ENCODE peak calls at places on chromosome 14, in ten cellular contexts. One of them, this sample, is unnamed.

GRCh38 chr14:64682173-64682710 is 22.0 kb upstream of the PLEKHG3 start:
- DNase-seq in upper lobe of right lung: peak
- DNase-seq in foreskin fibroblast: peak
- DNase-seq in OCI-LY7: no peak
- DNase-seq in WTC11: peak
- DNase-seq in colonic mucosa: peak
- DNase-seq in HFFc6: peak
- DNase-seq in mesothelial cell of epicardium: no peak
- DNase-seq in heart left ventricle: peak
- DNase-seq in gastrocnemius medialis: peak
- DNase-seq in this sample: peak

GRCh38 chr14:21771671-21772070 is 98.1 kb upstream of the OR4E1 start:
- DNase-seq in colonic mucosa: no peak
- DNase-seq in heart left ventricle: no peak
- DNase-seq in HFFc6: no peak
- DNase-seq in OCI-LY7: no peak
- DNase-seq in gastrocnemius medialis: no peak
- DNase-seq in mesothelial cell of epicardium: no peak
- DNase-seq in upper lobe of right lung: no peak
- DNase-seq in foreskin fibroblast: no peak
- DNase-seq in WTC11: no peak
- DNase-seq in this sample: no peak

GRCh38 chr14:68795602-68796417 is 2.9 kb upstream of the ZFP36L1 start:
- DNase-seq in OCI-LY7: peak
- DNase-seq in mesothelial cell of epicardium: peak
- DNase-seq in foreskin fibroblast: no peak
- DNase-seq in upper lobe of right lung: peak
- DNase-seq in gastrocnemius medialis: peak
- DNase-seq in WTC11: peak
- DNase-seq in heart left ventricle: peak
- DNase-seq in colonic mucosa: peak
- DNase-seq in HFFc6: peak
- DNase-seq in this sample: peak

GRCh38 chr14:28243600-28243999 is 523.0 kb upstream of the FOXG1 start:
- DNase-seq in foreskin fibroblast: no peak
- DNase-seq in WTC11: no peak
- DNase-seq in heart left ventricle: no peak
- DNase-seq in colonic mucosa: no peak
- DNase-seq in gastrocnemius medialis: no peak
- DNase-seq in mesothelial cell of epicardium: no peak
- DNase-seq in upper lobe of right lung: no peak
- DNase-seq in HFFc6: no peak
- DNase-seq in OCI-LY7: no peak
- DNase-seq in this sample: no peak

GRCh38 chr14:68337279-68337678 is 455.6 kb downstream of the ZFP36L1 start:
- DNase-seq in heart left ventricle: no peak
- DNase-seq in colonic mucosa: no peak
- DNase-seq in WTC11: no peak
- DNase-seq in mesothelial cell of epicardium: no peak
- DNase-seq in foreskin fibroblast: no peak
- DNase-seq in gastrocnemius medialis: no peak
- DNase-seq in OCI-LY7: peak
- DNase-seq in HFFc6: no peak
- DNase-seq in upper lobe of right lung: no peak
- DNase-seq in this sample: no peak

GRCh38 chr14:20469890-20470858 is 968 bp downstream of the PNP start:
- DNase-seq in colonic mucosa: peak
- DNase-seq in heart left ventricle: no peak
- DNase-seq in gastrocnemius medialis: no peak
- DNase-seq in upper lobe of right lung: no peak
- DNase-seq in mesothelial cell of epicardium: no peak
- DNase-seq in foreskin fibroblast: peak
- DNase-seq in HFFc6: peak
- DNase-seq in OCI-LY7: peak
- DNase-seq in WTC11: no peak
- DNase-seq in this sample: peak

GRCh38 chr14:59116984-59117415 is 71.5 kb upstream of the DAAM1 start:
- DNase-seq in foreskin fibroblast: no peak
- DNase-seq in OCI-LY7: peak
- DNase-seq in HFFc6: peak
- DNase-seq in mesothelial cell of epicardium: no peak
- DNase-seq in upper lobe of right lung: no peak
- DNase-seq in colonic mucosa: peak
- DNase-seq in heart left ventricle: no peak
- DNase-seq in gastrocnemius medialis: no peak
- DNase-seq in WTC11: no peak
- DNase-seq in this sample: no peak

GRCh38 chr14:21428930-21429329 is 27.0 kb downstream of the CHD8 start:
- DNase-seq in gastrocnemius medialis: peak
- DNase-seq in upper lobe of right lung: no peak
- DNase-seq in mesothelial cell of epicardium: no peak
- DNase-seq in HFFc6: no peak
- DNase-seq in foreskin fibroblast: no peak
- DNase-seq in WTC11: no peak
- DNase-seq in heart left ventricle: peak
- DNase-seq in colonic mucosa: no peak
- DNase-seq in OCI-LY7: no peak
- DNase-seq in this sample: no peak

GRCh38 chr14:70698288-70698687 is 56.6 kb downstream of the TTC9 start:
- DNase-seq in WTC11: no peak
- DNase-seq in HFFc6: peak
- DNase-seq in OCI-LY7: no peak
- DNase-seq in colonic mucosa: peak
- DNase-seq in upper lobe of right lung: no peak
- DNase-seq in foreskin fibroblast: peak
- DNase-seq in heart left ventricle: no peak
- DNase-seq in gastrocnemius medialis: peak
- DNase-seq in mesothelial cell of epicardium: no peak
- DNase-seq in this sample: peak

GRCh38 chr14:35140718-35141581 is 18.6 kb downstream of the PRORP start:
- DNase-seq in upper lobe of right lung: no peak
- DNase-seq in HFFc6: peak
- DNase-seq in heart left ventricle: no peak
- DNase-seq in colonic mucosa: no peak
- DNase-seq in gastrocnemius medialis: no peak
- DNase-seq in mesothelial cell of epicardium: no peak
- DNase-seq in OCI-LY7: peak
- DNase-seq in WTC11: no peak
- DNase-seq in foreskin fibroblast: no peak
- DNase-seq in this sample: no peak
- TF ChIP-seq CTCF in upper lobe of right lung: peak
- TF ChIP-seq CTCF in HFFc6: peak
- TF ChIP-seq CTCF in heart left ventricle: peak
- TF ChIP-seq CTCF in colonic mucosa: peak
- TF ChIP-seq CTCF in gastrocnemius medialis: no peak
- TF ChIP-seq CTCF in mesothelial cell of epicardium: no peak
- TF ChIP-seq CTCF in OCI-LY7: peak
- TF ChIP-seq CTCF in WTC11: no peak
- TF ChIP-seq CTCF in foreskin fibroblast: no peak
- TF ChIP-seq CTCF in this sample: no peak

DNA sequence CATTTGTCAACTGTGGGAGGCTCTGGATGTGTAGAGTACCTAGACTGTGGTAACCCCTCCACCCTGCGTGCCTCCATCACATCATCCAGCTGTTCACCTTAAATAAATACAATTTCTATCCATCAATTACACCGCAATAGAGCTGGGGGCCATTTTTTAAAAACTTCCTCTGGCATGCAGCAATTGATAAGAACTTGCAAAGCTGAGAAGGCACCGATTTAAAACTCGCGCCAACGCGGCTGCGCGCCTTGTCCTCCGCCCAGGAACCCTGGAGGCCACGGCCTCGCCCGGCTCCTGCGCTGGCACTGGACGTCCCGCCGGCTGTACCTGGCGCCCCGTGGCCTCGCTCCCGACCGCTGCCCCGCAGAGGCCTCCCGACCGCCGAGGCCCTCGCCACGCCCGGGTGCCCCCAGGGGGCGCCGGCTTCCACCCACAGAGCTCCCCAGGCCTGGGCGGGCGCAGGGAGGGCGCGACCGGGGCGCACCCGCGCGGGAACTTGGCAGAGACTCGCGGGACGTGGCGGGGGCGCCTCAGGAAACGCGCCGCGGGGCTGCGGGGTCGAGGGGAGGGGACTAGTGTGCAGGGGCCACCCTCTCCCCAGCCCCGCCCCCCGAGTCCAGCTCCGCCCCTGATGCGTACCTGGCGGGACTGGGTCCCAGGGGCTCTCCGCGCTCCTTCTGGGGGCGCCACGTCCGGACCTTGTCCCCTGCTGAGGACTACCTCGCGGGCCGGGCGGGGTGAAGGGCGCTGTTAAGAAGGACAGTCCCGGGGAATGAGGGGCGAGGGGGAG is 65.6 kb downstream of the TNFAIP2 start:
- DNase-seq in upper lobe of right lung: peak
- DNase-seq in mesothelial cell of epicardium: peak
- DNase-seq in HFFc6: no peak
- DNase-seq in gastrocnemius medialis: no peak
- DNase-seq in OCI-LY7: no peak
- DNase-seq in heart left ventricle: peak
- DNase-seq in colonic mucosa: peak
- DNase-seq in WTC11: peak
- DNase-seq in foreskin fibroblast: no peak
- DNase-seq in this sample: peak
- TF ChIP-seq CTCF in upper lobe of right lung: peak
- TF ChIP-seq CTCF in mesothelial cell of epicardium: no peak
- TF ChIP-seq CTCF in HFFc6: peak
- TF ChIP-seq CTCF in gastrocnemius medialis: peak
- TF ChIP-seq CTCF in OCI-LY7: no peak
- TF ChIP-seq CTCF in heart left ventricle: peak
- TF ChIP-seq CTCF in colonic mucosa: no peak
- TF ChIP-seq CTCF in WTC11: no peak
- TF ChIP-seq CTCF in foreskin fibroblast: peak
- TF ChIP-seq CTCF in this sample: no peak

GRCh38 chr14:31270196-31270772 is 62.7 kb upstream of the HECTD1 start:
- DNase-seq in mesothelial cell of epicardium: no peak
- DNase-seq in heart left ventricle: no peak
- DNase-seq in OCI-LY7: peak
- DNase-seq in colonic mucosa: peak
- DNase-seq in upper lobe of right lung: peak
- DNase-seq in gastrocnemius medialis: no peak
- DNase-seq in WTC11: peak
- DNase-seq in foreskin fibroblast: no peak
- DNase-seq in HFFc6: no peak
- DNase-seq in this sample: peak
- TF ChIP-seq CTCF in mesothelial cell of epicardium: no peak
- TF ChIP-seq CTCF in heart left ventricle: peak
- TF ChIP-seq CTCF in OCI-LY7: peak
- TF ChIP-seq CTCF in colonic mucosa: peak
- TF ChIP-seq CTCF in upper lobe of right lung: peak
- TF ChIP-seq CTCF in gastrocnemius medialis: no peak
- TF ChIP-seq CTCF in WTC11: peak
- TF ChIP-seq CTCF in foreskin fibroblast: peak
- TF ChIP-seq CTCF in HFFc6: peak
- TF ChIP-seq CTCF in this sample: no peak

DNA sequence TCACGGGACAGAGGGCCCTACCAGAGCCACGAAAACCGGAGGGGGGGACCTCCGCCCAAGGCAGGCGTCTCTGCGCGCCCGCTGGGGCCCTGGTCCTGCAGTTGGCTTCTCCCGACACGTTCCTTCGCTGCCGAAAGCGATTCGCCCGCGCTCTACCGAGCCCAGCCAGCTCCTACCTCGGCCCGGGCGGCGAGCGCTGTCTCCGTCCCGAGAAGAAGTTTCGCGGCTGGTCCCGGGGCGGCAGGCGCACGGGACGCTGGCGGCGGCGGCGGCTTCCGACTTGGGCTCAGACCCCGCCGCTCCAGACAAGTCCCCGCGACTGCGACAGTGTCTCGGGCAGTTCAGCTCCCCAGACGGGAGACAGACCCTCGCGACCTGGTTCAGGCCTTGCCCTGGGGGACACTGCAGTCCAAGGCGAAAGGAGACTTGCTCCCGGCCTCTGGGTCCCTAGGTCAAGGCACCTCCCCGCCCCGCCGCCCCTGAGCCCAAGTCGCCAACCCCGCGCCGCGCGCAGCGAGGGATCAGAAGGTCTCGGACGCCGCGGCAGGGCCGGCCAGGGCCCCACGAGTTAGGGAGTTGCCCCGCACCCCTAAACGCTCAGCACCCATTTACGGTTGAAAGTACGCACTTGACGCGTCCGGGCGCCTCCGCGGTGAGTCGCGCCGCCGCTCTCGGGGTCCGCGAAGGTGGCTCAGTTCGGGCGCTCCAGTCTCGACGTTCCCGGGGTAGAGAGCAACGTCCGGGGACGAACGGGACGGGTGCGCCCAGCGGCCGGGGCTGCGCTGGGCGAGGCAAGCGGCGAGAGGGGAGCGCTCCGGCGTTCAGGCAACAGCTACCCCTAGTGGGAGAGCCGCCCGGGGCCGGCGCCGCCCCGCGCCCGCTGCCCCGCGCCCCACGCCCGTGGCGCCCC is 1.4 kb upstream of the DIO3 start:
- DNase-seq in foreskin fibroblast: no peak
- DNase-seq in gastrocnemius medialis: no peak
- DNase-seq in heart left ventricle: no peak
- DNase-seq in OCI-LY7: no peak
- DNase-seq in upper lobe of right lung: no peak
- DNase-seq in WTC11: peak
- DNase-seq in HFFc6: no peak
- DNase-seq in colonic mucosa: no peak
- DNase-seq in mesothelial cell of epicardium: no peak
- DNase-seq in this sample: peak
- TF ChIP-seq CTCF in foreskin fibroblast: no peak
- TF ChIP-seq CTCF in gastrocnemius medialis: no peak
- TF ChIP-seq CTCF in heart left ventricle: peak
- TF ChIP-seq CTCF in OCI-LY7: no peak
- TF ChIP-seq CTCF in upper lobe of right lung: peak
- TF ChIP-seq CTCF in WTC11: no peak
- TF ChIP-seq CTCF in HFFc6: no peak
- TF ChIP-seq CTCF in colonic mucosa: no peak
- TF ChIP-seq CTCF in mesothelial cell of epicardium: no peak
- TF ChIP-seq CTCF in this sample: no peak

DNA sequence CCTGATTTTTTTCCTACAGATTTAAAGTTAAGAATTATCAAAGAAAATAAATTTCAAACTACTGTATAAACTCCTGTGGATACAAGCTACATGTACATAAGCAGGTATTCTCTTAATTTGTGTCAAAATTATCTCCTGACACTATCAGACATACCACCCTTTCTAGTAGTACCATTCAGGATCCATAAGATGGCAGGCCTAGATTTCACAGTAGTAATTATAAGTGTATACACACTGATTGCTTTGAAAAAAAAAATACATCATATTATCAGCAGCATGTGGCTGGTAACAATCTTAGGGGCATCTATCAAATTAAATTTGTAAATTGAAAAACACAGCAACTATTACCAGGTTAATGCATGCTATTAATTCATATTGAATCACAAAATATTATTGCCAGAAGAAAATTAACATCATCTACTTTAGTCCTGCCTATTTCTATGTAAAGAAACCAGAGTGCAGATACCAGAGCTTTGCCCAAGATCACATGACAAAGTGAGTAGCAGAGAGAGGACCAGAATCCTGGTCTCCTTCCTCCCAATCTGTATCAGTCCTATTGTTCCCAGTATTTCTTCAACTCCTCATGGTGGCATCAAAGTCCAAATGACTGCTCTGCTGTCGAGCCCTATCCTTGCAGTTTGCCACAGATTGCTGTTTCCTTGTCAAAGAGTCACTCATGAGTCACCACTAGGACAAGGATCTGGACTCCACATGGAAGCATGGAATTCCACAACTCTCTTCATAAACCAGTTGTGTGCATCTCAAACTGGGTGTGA is 27.7 kb upstream of the CALM1 start:
- DNase-seq in colonic mucosa: peak
- DNase-seq in heart left ventricle: no peak
- DNase-seq in mesothelial cell of epicardium: no peak
- DNase-seq in HFFc6: peak
- DNase-seq in foreskin fibroblast: peak
- DNase-seq in OCI-LY7: peak
- DNase-seq in WTC11: no peak
- DNase-seq in upper lobe of right lung: no peak
- DNase-seq in gastrocnemius medialis: no peak
- DNase-seq in this sample: no peak
- TF ChIP-seq CTCF in colonic mucosa: no peak
- TF ChIP-seq CTCF in heart left ventricle: no peak
- TF ChIP-seq CTCF in mesothelial cell of epicardium: no peak
- TF ChIP-seq CTCF in HFFc6: no peak
- TF ChIP-seq CTCF in foreskin fibroblast: no peak
- TF ChIP-seq CTCF in OCI-LY7: peak
- TF ChIP-seq CTCF in WTC11: no peak
- TF ChIP-seq CTCF in upper lobe of right lung: peak
- TF ChIP-seq CTCF in gastrocnemius medialis: no peak
- TF ChIP-seq CTCF in this sample: no peak